ENCODE peak calls at places on chromosome 3, in four cellular contexts. One of them, this sample, is unnamed.

GRCh38 chr3:146161725-146162047 is 702 bp upstream of the PLOD2 start:
- DNase-seq in H9: no peak
- DNase-seq in thyroid gland: peak; percentile 50
- DNase-seq in tibial artery: peak; percentile 79
- DNase-seq in this sample: peak; percentile 33

GRCh38 chr3:113065336-113065735 is 74.6 kb downstream of the GTPBP8 start:
- DNase-seq in H9: no peak
- DNase-seq in thyroid gland: no peak
- DNase-seq in tibial artery: no peak
- DNase-seq in this sample: no peak

GRCh38 chr3:33810545-33810944 is 12.1 kb downstream of the PDCD6IP start:
- DNase-seq in thyroid gland: no peak
- DNase-seq in H9: no peak
- DNase-seq in tibial artery: no peak
- DNase-seq in this sample: no peak

GRCh38 chr3:98914210-98915080 is 12.9 kb upstream of the DCBLD2 start:
- DNase-seq in H9: no peak
- DNase-seq in thyroid gland: no peak
- DNase-seq in tibial artery: no peak
- DNase-seq in this sample: no peak

GRCh38 chr3:42906085-42906904 is at the start of gene ZNF662:
- DNase-seq in thyroid gland: peak; percentile 61
- DNase-seq in tibial artery: peak; percentile 78
- DNase-seq in H9: peak; percentile 33
- DNase-seq in this sample: peak; percentile 62

GRCh38 chr3:55380561-55380960 is 106.5 kb downstream of the WNT5A start:
- DNase-seq in tibial artery: no peak
- DNase-seq in H9: no peak
- DNase-seq in thyroid gland: no peak
- DNase-seq in this sample: no peak

GRCh38 chr3:146528954-146529353 is 15.5 kb downstream of the PLSCR1 start:
- DNase-seq in tibial artery: no peak
- DNase-seq in H9: no peak
- DNase-seq in thyroid gland: no peak
- DNase-seq in this sample: no peak

GRCh38 chr3:113844622-113845222 is 6.1 kb downstream of the GRAMD1C start:
- DNase-seq in H9: no peak
- DNase-seq in thyroid gland: no peak
- DNase-seq in tibial artery: no peak
- DNase-seq in this sample: no peak

GRCh38 chr3:143783856-143784370 is 64.4 kb downstream of the SLC9A9 start:
- DNase-seq in thyroid gland: no peak
- DNase-seq in H9: no peak
- DNase-seq in tibial artery: no peak
- DNase-seq in this sample: no peak

GRCh38 chr3:41290736-41291135 is 91.4 kb downstream of the CTNNB1 start:
- DNase-seq in tibial artery: no peak
- DNase-seq in H9: no peak
- DNase-seq in thyroid gland: no peak
- DNase-seq in this sample: no peak

GRCh38 chr3:149388001-149388435 is 10.6 kb upstream of the TM4SF1 start:
- DNase-seq in tibial artery: no peak
- DNase-seq in H9: no peak
- DNase-seq in thyroid gland: no peak
- DNase-seq in this sample: no peak

GRCh38 chr3:31051226-31051625 is 156.8 kb upstream of the GADL1 start:
- DNase-seq in H9: no peak
- DNase-seq in tibial artery: no peak
- DNase-seq in thyroid gland: no peak
- DNase-seq in this sample: no peak

DNA sequence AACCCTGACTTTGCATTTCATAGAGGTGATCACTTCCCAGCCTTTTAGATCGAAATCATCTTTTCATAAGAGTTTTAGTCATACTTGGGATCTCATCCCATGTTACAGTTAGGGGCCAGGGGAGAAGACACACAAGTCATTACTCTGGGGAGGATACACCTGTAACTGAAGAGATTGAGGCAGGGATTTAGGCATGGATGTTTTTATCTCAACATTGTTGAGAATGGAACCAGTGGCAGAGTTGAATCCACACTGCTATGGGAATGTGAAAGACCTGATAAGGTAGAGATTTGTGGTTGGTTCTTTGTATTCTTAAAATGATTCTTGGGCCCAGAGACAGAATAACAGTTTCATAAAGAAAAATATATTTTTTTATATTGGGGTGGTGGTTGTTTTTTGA is 16.2 kb upstream of the CLEC3B start:
- DNase-seq in tibial artery: no peak
- DNase-seq in thyroid gland: no peak
- DNase-seq in H9: no peak
- DNase-seq in this sample: no peak
- H3K27ac ChIP-seq in tibial artery: peak overlapping the region; percentile 74
- H3K27ac ChIP-seq in thyroid gland: peak overlapping the region; percentile 89
- H3K27ac ChIP-seq in H9: no peak overlapping the region
- H3K27ac ChIP-seq in this sample: peak overlapping the region; percentile 94

DNA sequence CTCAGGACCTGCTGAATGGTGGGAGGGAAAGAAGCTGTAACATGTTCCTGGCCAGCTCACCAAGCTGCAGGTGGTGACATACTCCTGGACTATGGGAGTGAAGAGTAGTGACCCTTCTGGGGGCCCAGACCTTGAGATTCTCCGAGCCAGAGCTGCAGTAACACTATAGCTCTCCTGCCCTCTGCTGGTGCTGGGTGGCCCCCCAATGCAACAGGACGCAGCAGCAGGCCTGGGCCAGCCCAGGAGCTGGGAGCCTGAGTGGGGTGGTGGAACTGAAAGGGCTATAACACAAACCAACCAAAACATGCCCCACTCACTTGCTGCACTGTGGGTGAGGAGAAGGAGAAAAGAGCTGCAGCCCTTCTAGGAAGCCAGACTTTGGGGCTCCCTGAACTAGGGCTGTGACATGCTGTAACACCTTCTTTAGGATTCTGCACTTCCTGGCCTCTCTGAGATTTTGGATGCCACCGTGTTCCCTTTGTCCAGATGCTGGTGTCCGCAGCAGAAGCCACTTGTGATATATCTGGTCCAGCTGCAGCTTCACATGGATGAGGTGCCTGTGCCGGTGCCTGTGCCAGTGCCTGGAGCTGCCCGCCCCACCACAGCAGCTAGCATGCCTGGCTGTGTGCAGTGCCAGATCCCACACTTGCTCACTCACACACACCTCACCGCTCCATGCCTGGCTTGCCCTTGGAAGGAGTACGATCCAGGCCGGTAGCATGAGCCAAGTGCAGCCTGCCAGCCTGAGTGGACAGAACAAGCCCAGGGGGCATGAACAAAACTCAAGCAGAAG is 636.8 kb upstream of the KCNMB2 start:
- DNase-seq in H9: peak; percentile 64
- DNase-seq in tibial artery: no peak
- DNase-seq in thyroid gland: no peak
- DNase-seq in this sample: no peak
- H3K9me3 ChIP-seq in H9: no peaks in the 10 kb centered on the region
- H3K9me3 ChIP-seq in tibial artery: peaks cover 20% of the 10 kb centered on the region
- H3K9me3 ChIP-seq in thyroid gland: no peaks in the 10 kb centered on the region
- H3K9me3 ChIP-seq in this sample: peaks cover 53% of the 10 kb centered on the region

GRCh38 chr3:54138937-54139547 is 16.7 kb downstream of the CACNA2D3 start:
- DNase-seq in tibial artery: no peak
- DNase-seq in thyroid gland: no peak
- DNase-seq in H9: no peak
- DNase-seq in this sample: no peak
- H3K27ac ChIP-seq in tibial artery: no peak overlapping the region
- H3K27ac ChIP-seq in thyroid gland: no peak overlapping the region
- H3K27ac ChIP-seq in H9: no peak overlapping the region
- H3K27ac ChIP-seq in this sample: no peak overlapping the region

GRCh38 chr3:157188391-157188790 is 28.4 kb upstream of the CCNL1 start:
- DNase-seq in tibial artery: no peak
- DNase-seq in thyroid gland: no peak
- DNase-seq in H9: no peak
- DNase-seq in this sample: no peak
- H3K9me3 ChIP-seq in tibial artery: peaks cover 23% of the 10 kb centered on the region
- H3K9me3 ChIP-seq in thyroid gland: no peaks in the 10 kb centered on the region
- H3K9me3 ChIP-seq in H9: peaks cover 5% of the 10 kb centered on the region
- H3K9me3 ChIP-seq in this sample: peaks cover 57% of the 10 kb centered on the region

DNA sequence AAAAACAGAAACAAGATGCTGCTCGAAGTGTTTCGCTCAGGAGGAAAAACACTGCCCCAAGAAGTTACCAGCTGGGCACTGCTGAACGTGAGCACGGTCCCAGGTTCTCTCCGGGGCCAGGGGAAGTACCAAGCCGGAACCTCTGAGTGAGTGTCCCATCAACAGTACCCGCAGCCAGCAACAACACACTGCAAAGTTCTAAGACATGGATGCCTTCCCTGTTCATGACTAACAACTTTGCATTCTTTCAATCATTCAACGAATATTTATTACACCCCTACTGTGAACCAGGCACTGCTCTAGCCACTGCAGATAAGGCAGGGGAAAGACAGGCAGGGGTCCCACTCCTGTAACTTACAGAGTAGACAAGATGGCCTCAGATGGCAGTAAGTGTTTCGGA is 98.7 kb downstream of the XXYLT1 start:
- DNase-seq in tibial artery: no peak
- DNase-seq in H9: no peak
- DNase-seq in thyroid gland: no peak
- DNase-seq in this sample: no peak
- H3K27ac ChIP-seq in tibial artery: no peak overlapping the region
- H3K27ac ChIP-seq in H9: no peak overlapping the region
- H3K27ac ChIP-seq in thyroid gland: no peak overlapping the region
- H3K27ac ChIP-seq in this sample: peak overlapping the region; percentile 63

DNA sequence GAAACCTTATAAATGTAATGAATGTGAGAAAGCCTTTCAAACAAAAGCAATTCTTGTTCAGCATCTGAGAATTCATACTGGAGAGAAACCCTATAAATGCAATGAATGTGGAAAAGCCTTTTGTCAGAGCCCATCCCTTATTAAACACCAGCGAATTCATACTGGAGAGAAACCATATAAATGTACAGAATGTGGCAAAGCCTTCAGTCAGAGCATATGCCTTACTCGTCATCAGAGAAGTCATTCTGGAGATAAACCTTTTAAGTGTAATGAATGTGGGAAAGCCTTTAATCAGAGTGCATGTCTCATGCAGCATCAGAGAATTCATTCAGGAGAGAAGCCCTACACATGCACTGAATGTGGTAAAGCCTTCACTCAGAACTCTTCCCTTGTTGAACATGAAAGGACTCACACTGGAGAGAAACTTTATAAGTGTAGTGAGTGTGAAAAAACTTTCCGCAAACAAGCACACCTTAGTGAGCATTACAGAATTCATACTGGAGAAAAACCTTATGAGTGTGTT is 5.3 kb downstream of the ZNF501 start:
- DNase-seq in thyroid gland: no peak
- DNase-seq in H9: no peak
- DNase-seq in tibial artery: no peak
- DNase-seq in this sample: no peak
- H3K9me3 ChIP-seq in thyroid gland: no peaks in the 10 kb centered on the region
- H3K9me3 ChIP-seq in H9: peaks cover 58% of the 10 kb centered on the region
- H3K9me3 ChIP-seq in tibial artery: peaks cover 66% of the 10 kb centered on the region
- H3K9me3 ChIP-seq in this sample: peaks cover 100% of the 10 kb centered on the region

DNA sequence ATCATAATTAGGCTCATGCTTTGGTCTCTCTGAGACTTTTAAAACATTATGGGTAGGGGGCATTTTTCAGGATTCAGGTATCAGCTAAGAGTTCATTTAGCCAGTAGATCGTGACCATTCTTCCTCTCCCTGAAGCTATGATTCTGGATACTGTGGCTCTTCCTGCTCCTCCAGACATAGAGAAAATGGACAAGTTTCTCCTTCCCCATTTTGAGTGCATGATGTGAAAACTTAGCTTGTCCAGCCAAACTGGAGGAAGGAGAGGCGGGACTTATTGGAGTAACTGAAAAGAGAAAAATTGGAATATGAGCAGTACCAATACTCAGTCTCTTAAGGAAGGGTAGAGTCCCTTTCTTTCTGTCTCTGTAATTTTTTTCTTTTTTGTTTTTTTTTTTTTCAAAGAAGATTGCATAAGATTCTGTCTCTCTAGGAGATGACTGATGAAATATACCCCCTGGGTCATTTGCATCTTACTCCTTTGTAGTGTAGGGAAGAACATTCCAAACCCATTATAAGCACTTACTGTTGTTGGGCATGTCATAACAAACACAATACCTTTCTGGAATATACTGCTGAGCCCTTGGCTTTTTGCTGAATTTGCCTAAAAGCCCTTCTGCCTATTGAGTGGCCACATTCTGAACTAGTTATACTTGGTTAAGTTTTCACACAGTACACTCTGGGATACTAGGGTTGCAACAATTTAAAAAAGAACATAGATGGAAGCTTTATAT is 498.1 kb upstream of the TPRG1 start:
- DNase-seq in thyroid gland: no peak
- DNase-seq in H9: no peak
- DNase-seq in tibial artery: no peak
- DNase-seq in this sample: no peak
- H3K27ac ChIP-seq in thyroid gland: no peak overlapping the region
- H3K27ac ChIP-seq in H9: no peak overlapping the region
- H3K27ac ChIP-seq in tibial artery: no peak overlapping the region
- H3K27ac ChIP-seq in this sample: no peak overlapping the region

This sample was measured in left ventricle myocardium inferior.